ENCODE peak calls at places on chromosomes 1 and 21, in nine cellular contexts. F, L, A, E, O, Y, P, T and B are unnamed samples.

GRCh38 chr1:54547601-54548388 is at the start of gene ACOT11:
- DNase-seq in O (peak; percentile 86), F (peak; percentile 66), T (peak; percentile 54), E (peak; percentile 84), Y (no peak), L (peak; percentile 76), P (peak; percentile 21), A (no peak), B (peak; percentile 87)

GRCh38 chr1:36513676-36514473 is 31.2 kb upstream of the CSF3R start:
- DNase-seq in Y (no peak), L (no peak), F (no peak), P (no peak), T (no peak), E (no peak), O (no peak), A (no peak), B (no peak)

GRCh38 chr1:170586942-170587593 is 55.1 kb downstream of the GORAB start:
- DNase-seq in F (peak; percentile 40), A (no peak), L (no peak), O (peak; percentile 35), E (no peak), P (peak; percentile 6), Y (no peak), T (no peak), B (no peak)

GRCh38 chr1:2495546-2495945 is 19.5 kb downstream of the PLCH2 start:
- DNase-seq in A (no peak), Y (no peak), F (no peak), T (no peak), E (no peak), O (no peak), L (no peak), P (peak; percentile 46), B (no peak)

GRCh38 chr1:211066781-211067384 is 67.1 kb downstream of the KCNH1 start:
- DNase-seq in T (no peak), L (no peak), Y (no peak), O (no peak), F (no peak), A (no peak), E (no peak), P (no peak), B (no peak)

GRCh38 chr1:43329995-43330751 is 7.4 kb upstream of the MPL start:
- DNase-seq in A (no peak), L (no peak), E (peak; percentile 80), Y (no peak), P (no peak), T (peak; percentile 48), O (peak; percentile 42), F (peak; percentile 87), B (no peak)

GRCh38 chr1:182602945-182603645 is 1.1 kb downstream of the RGS16 start:
- DNase-seq in L (no peak), F (no peak), T (no peak), P (peak; percentile 65), O (no peak), A (no peak), Y (no peak), E (no peak), B (no peak)

GRCh38 chr21:45050361-45050785 is 24.0 kb upstream of the ADARB1 start:
- DNase-seq in T (no peak), A (no peak), L (no peak), F (no peak), E (no peak), P (no peak), O (no peak), Y (no peak), B (peak; percentile 99)

GRCh38 chr1:118986291-118986838 is 1.8 kb downstream of the TBX15 start:
- DNase-seq in Y (no peak), P (no peak), O (no peak), A (no peak), E (no peak), F (no peak), L (no peak), T (no peak), B (peak; percentile 66)

GRCh38 chr1:234716907-234717375 is 107.0 kb upstream of the IRF2BP2 start:
- DNase-seq in T (no peak), E (no peak), A (no peak), P (no peak), O (no peak), Y (no peak), F (no peak), L (no peak), B (peak; percentile 45)

GRCh38 chr1:39754906-39755504 is 16.1 kb downstream of the OXCT2 start:
- DNase-seq in F (no peak), O (no peak), E (no peak), L (no peak), P (no peak), Y (no peak), T (peak; percentile 19), A (no peak), B (no peak)

GRCh38 chr1:39755965-39756659 is 15.0 kb downstream of the OXCT2 start:
- DNase-seq in F (no peak), A (no peak), P (no peak), Y (no peak), T (peak; percentile 36), L (no peak), E (no peak), O (no peak), B (no peak)

GRCh38 chr1:39752703-39753102 is 14.0 kb downstream of the PPIE start:
- DNase-seq in A (no peak), P (no peak), F (no peak), O (no peak), L (no peak), Y (no peak), T (no peak), E (no peak), B (no peak)

GRCh38 chr1:39753132-39754025 is 14.7 kb downstream of the PPIE start:
- DNase-seq in F (no peak), Y (no peak), E (no peak), P (no peak), A (no peak), T (peak; percentile 28), O (no peak), L (no peak), B (no peak)

DNA sequence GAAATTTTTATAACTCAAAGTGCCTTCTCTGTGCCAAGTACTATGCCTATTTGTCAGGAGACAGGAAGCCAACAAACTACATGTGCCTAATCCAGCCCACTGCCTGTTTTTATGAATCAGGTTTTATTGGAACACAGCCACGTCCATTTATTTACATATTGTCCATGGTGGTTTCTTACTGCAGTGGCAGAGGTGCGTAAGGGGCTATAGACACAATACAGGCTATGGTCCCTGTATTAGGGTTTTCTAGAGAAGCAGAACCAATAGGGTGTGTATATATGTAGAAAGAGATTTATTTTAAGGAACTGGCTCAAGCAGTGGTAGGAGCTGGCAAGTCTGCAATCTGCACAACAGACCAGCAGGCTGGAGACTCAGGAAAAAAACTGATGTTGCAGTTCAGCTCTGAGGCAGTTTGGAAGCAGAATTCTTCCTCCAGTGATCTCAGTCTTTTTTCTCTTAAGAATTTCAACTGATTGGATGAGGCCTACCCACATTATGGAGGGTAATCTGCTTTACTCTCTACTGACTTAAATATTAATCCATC is 15.4 kb downstream of the PPIE start:
- DNase-seq in P (no peak), T (no peak), F (peak; percentile 61), A (no peak), L (no peak), E (no peak), O (no peak), Y (no peak), B (no peak)
- H3K27ac ChIP-seq in P (no peak overlapping the region), T (no peak overlapping the region), F (no peak overlapping the region), A (no peak overlapping the region), L (no peak overlapping the region), E (no peak overlapping the region), O (no peak overlapping the region), Y (peak overlapping the region; percentile 52), B (no peak overlapping the region)

GRCh38 chr1:88985033-88985432 is 7.4 kb downstream of the KYAT3 start:
- DNase-seq in T (no peak), A (no peak), P (peak; percentile 57), O (no peak), F (peak; percentile 91), Y (no peak), L (peak; percentile 68), E (no peak), B (no peak)
- H3K4me3 ChIP-seq in T (no peak overlapping the region), A (no peak overlapping the region), P (peak overlapping the region; percentile 26), O (no peak overlapping the region), F (no peak overlapping the region), Y (no peak overlapping the region), L (no peak overlapping the region), E (no peak overlapping the region), B (no peak overlapping the region)

DNA sequence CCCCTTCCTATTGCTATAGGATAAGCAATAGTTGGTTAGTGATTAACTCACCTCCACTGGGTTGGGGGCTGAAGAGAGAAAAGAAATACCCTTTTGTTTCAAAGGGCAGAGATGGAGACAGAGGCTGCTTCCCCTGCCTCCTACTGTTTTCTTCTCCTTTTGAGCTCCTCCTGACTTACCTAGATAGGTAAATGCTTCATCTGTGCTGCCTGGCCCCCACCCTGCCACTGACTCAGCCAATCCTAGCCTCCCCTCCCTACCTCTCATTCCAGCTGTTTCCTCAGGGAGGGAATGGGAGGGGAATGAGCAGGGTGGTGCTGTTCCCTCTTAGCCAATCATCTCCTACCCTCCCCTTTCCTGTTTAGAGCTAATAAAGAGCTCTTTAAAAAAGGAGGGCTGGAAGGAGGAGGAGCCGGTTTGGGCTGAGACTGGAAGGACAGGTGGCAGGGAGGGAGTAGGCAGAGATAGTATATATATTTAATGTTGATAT is at the start of gene C1orf116:
- DNase-seq in A (no peak), P (no peak), O (no peak), L (peak; percentile 78), Y (no peak), E (no peak), F (no peak), T (no peak), B (no peak)
- H3K27ac ChIP-seq in A (no peak within 1 kb of the TSS), P (no peak within 1 kb of the TSS), O (no peak within 1 kb of the TSS), L (peak within 1 kb of the TSS; percentile 90), Y (peak within 1 kb of the TSS; percentile 97), E (no peak within 1 kb of the TSS), F (no peak within 1 kb of the TSS), T (no peak within 1 kb of the TSS), B (no peak within 1 kb of the TSS)

GRCh38 chr1:167488786-167489185 is 29.5 kb downstream of the CD247 start:
- DNase-seq in A (no peak), T (no peak), F (no peak), E (no peak), P (no peak), Y (no peak), O (no peak), L (no peak), B (no peak)
- H3K4me3 ChIP-seq in A (peak overlapping the region; percentile 43), T (no peak overlapping the region), F (no peak overlapping the region), E (no peak overlapping the region), P (no peak overlapping the region), Y (no peak overlapping the region), O (no peak overlapping the region), L (no peak overlapping the region), B (no peak overlapping the region)